ENCODE peak calls at places on chromosome 14, in four cellular contexts. Z, O, P and W are unnamed samples.

GRCh38 chr14:106203438-106203837 is 677.1 kb downstream of the TMEM121 start:
- DNase-seq in O (no peak), P (no peak), Z (no peak), W (no peak)

GRCh38 chr14:39492267-39492666 is 60.0 kb upstream of the FBXO33 start:
- DNase-seq in O (peak; percentile 60), Z (peak; percentile 61), P (no peak), W (no peak)

GRCh38 chr14:63229330-63230059 is 25.3 kb downstream of the RHOJ start:
- DNase-seq in O (no peak), P (no peak), Z (no peak), W (no peak)

GRCh38 chr14:68079941-68080697 is 260.5 kb downstream of the RAD51B start:
- DNase-seq in O (no peak), Z (no peak), P (no peak), W (no peak)

GRCh38 chr14:91138511-91139359 is 24.9 kb downstream of the DGLUCY start:
- DNase-seq in P (no peak), Z (peak; percentile 47), O (peak; percentile 52), W (no peak)

GRCh38 chr14:64646103-64646502 is 58.1 kb upstream of the PLEKHG3 start:
- DNase-seq in O (no peak), Z (no peak), P (no peak), W (no peak)

GRCh38 chr14:64931123-64931522 is 11.4 kb downstream of the GPX2 start:
- DNase-seq in P (no peak), O (no peak), Z (no peak), W (no peak)

GRCh38 chr14:89613260-89614008 is 196.4 kb upstream of the FOXN3 start:
- DNase-seq in Z (no peak), O (no peak), P (no peak), W (no peak)

GRCh38 chr14:72513994-72514659 is 379.8 kb downstream of the DPF3 start:
- DNase-seq in Z (peak; percentile 48), P (no peak), O (peak; percentile 56), W (no peak)

GRCh38 chr14:55974046-55974582 is 144.1 kb upstream of the PELI2 start:
- DNase-seq in Z (no peak), O (no peak), P (no peak), W (no peak)

GRCh38 chr14:64704145-64704742 is at the start of gene PLEKHG3:
- DNase-seq in Z (peak; percentile 87), O (peak; percentile 80), P (peak; percentile 76), W (peak; percentile 89)

GRCh38 chr14:38129705-38130104 is 78.0 kb upstream of the SSTR1 start:
- DNase-seq in O (no peak), P (no peak), Z (no peak), W (no peak)

GRCh38 chr14:24084439-24084838 is 9.7 kb upstream of the PCK2 start:
- DNase-seq in P (no peak), O (no peak), Z (no peak), W (no peak)

GRCh38 chr14:57212919-57213318 is 55.8 kb downstream of the EXOC5 start:
- DNase-seq in P (no peak), O (no peak), Z (peak; percentile 51), W (no peak)

GRCh38 chr14:65103150-65103760 is 938 bp upstream of the MAX start:
- DNase-seq in Z (no peak), P (no peak), O (peak; percentile 32), W (no peak)

GRCh38 chr14:98234208-98234607 is 1037.8 kb downstream of the BCL11B start:
- DNase-seq in Z (peak; percentile 89), P (no peak), O (peak; percentile 2), W (no peak)

GRCh38 chr14:77376380-77376770 is 519 bp downstream of the TMED8 start:
- DNase-seq in P (peak; percentile 14), O (peak; percentile 10), Z (peak; percentile 17), W (peak; percentile 44)

GRCh38 chr14:47211263-47211662 is 464.1 kb downstream of the MDGA2 start:
- DNase-seq in O (no peak), Z (no peak), P (no peak), W (no peak)

GRCh38 chr14:90796319-90796718 is 19.9 kb downstream of the TTC7B start:
- DNase-seq in P (no peak), O (peak; percentile 33), Z (no peak), W (no peak)

GRCh38 chr14:58549358-58549757 is 88.4 kb upstream of the DACT1 start:
- DNase-seq in Z (peak; percentile 10), P (no peak), O (no peak), W (no peak)

GRCh38 chr14:23078692-23079116 is 16.2 kb downstream of the ACIN1 start:
- DNase-seq in Z (peak; percentile 85), P (no peak), O (peak; percentile 87), W (no peak)

GRCh38 chr14:57657487-57657886 is 163.8 kb upstream of the CCDC198 start:
- DNase-seq in P (no peak), O (peak; percentile 16), Z (peak; percentile 63), W (no peak)

GRCh38 chr14:94571950-94572349 is 9.3 kb upstream of the SERPINA5 start:
- DNase-seq in P (no peak), Z (peak; percentile 2), O (no peak), W (no peak)